ENCODE peak calls at places on chromosomes 16 and 17, in ten cellular contexts. One of them, this sample, is unnamed.
A peak's percentile ranks its signal among the peaks of the same experiment; 100 is the strongest.

GRCh38 chr17:28902819-28903545 is at the start of gene DHRS13:
- DNase-seq in tibial nerve: peak; percentile 70
- DNase-seq in breast epithelium: peak; percentile 66
- DNase-seq in suprapubic skin: peak; percentile 90
- DNase-seq in endothelial cell of umbilical vein: peak; percentile 93
- DNase-seq in GM12878: peak; percentile 81
- DNase-seq in Peyer's patch: peak; percentile 96
- DNase-seq in body of pancreas: peak; percentile 93
- DNase-seq in transverse colon: peak; percentile 95
- DNase-seq in stomach: peak; percentile 96
- DNase-seq in this sample: peak; percentile 89

GRCh38 chr16:27974896-27975540 is 88.5 kb downstream of the GSG1L start:
- DNase-seq in tibial nerve: no peak
- DNase-seq in breast epithelium: no peak
- DNase-seq in suprapubic skin: no peak
- DNase-seq in endothelial cell of umbilical vein: no peak
- DNase-seq in GM12878: no peak
- DNase-seq in Peyer's patch: peak; percentile 19
- DNase-seq in body of pancreas: no peak
- DNase-seq in transverse colon: no peak
- DNase-seq in stomach: no peak
- DNase-seq in this sample: no peak

GRCh38 chr16:5907544-5907943 is 809.9 kb upstream of the EEF2KMT start:
- DNase-seq in tibial nerve: no peak
- DNase-seq in breast epithelium: no peak
- DNase-seq in suprapubic skin: no peak
- DNase-seq in endothelial cell of umbilical vein: no peak
- DNase-seq in GM12878: no peak
- DNase-seq in Peyer's patch: no peak
- DNase-seq in body of pancreas: no peak
- DNase-seq in transverse colon: no peak
- DNase-seq in stomach: no peak
- DNase-seq in this sample: no peak

GRCh38 chr17:38533241-38533640 is 72.5 kb downstream of the SRCIN1 start:
- DNase-seq in tibial nerve: no peak
- DNase-seq in breast epithelium: no peak
- DNase-seq in suprapubic skin: no peak
- DNase-seq in endothelial cell of umbilical vein: no peak
- DNase-seq in GM12878: no peak
- DNase-seq in Peyer's patch: no peak
- DNase-seq in body of pancreas: no peak
- DNase-seq in transverse colon: no peak
- DNase-seq in stomach: no peak
- DNase-seq in this sample: no peak

GRCh38 chr16:81526935-81527334 is 82.3 kb downstream of the CMIP start:
- DNase-seq in tibial nerve: no peak
- DNase-seq in breast epithelium: peak; percentile 88
- DNase-seq in suprapubic skin: no peak
- DNase-seq in endothelial cell of umbilical vein: peak; percentile 53
- DNase-seq in GM12878: no peak
- DNase-seq in Peyer's patch: no peak
- DNase-seq in body of pancreas: no peak
- DNase-seq in transverse colon: no peak
- DNase-seq in stomach: no peak
- DNase-seq in this sample: no peak

GRCh38 chr16:4375717-4376116 is 4.1 kb downstream of the VASN start:
- DNase-seq in tibial nerve: no peak
- DNase-seq in breast epithelium: no peak
- DNase-seq in suprapubic skin: no peak
- DNase-seq in endothelial cell of umbilical vein: no peak
- DNase-seq in GM12878: no peak
- DNase-seq in Peyer's patch: no peak
- DNase-seq in body of pancreas: no peak
- DNase-seq in transverse colon: no peak
- DNase-seq in stomach: no peak
- DNase-seq in this sample: peak; percentile 48

GRCh38 chr17:74223901-74224300 is 10.5 kb downstream of the TTYH2 start:
- DNase-seq in tibial nerve: no peak
- DNase-seq in breast epithelium: no peak
- DNase-seq in suprapubic skin: no peak
- DNase-seq in endothelial cell of umbilical vein: no peak
- DNase-seq in GM12878: no peak
- DNase-seq in Peyer's patch: no peak
- DNase-seq in body of pancreas: no peak
- DNase-seq in transverse colon: no peak
- DNase-seq in stomach: no peak
- DNase-seq in this sample: no peak

GRCh38 chr16:13322357-13322756 is 421.0 kb downstream of the SHISA9 start:
- DNase-seq in tibial nerve: no peak
- DNase-seq in breast epithelium: no peak
- DNase-seq in suprapubic skin: no peak
- DNase-seq in endothelial cell of umbilical vein: no peak
- DNase-seq in GM12878: no peak
- DNase-seq in Peyer's patch: no peak
- DNase-seq in body of pancreas: no peak
- DNase-seq in transverse colon: no peak
- DNase-seq in stomach: no peak
- DNase-seq in this sample: no peak

GRCh38 chr17:69609495-69610315 is 195.2 kb downstream of the MAP2K6 start:
- DNase-seq in tibial nerve: no peak
- DNase-seq in breast epithelium: no peak
- DNase-seq in suprapubic skin: no peak
- DNase-seq in endothelial cell of umbilical vein: peak; percentile 69
- DNase-seq in GM12878: no peak
- DNase-seq in Peyer's patch: no peak
- DNase-seq in body of pancreas: no peak
- DNase-seq in transverse colon: no peak
- DNase-seq in stomach: no peak
- DNase-seq in this sample: peak; percentile 34

GRCh38 chr17:77235370-77236080 is 94.8 kb downstream of the SEC14L1 start:
- DNase-seq in tibial nerve: no peak
- DNase-seq in breast epithelium: no peak
- DNase-seq in suprapubic skin: no peak
- DNase-seq in endothelial cell of umbilical vein: peak; percentile 73
- DNase-seq in GM12878: peak; percentile 34
- DNase-seq in Peyer's patch: no peak
- DNase-seq in body of pancreas: no peak
- DNase-seq in transverse colon: no peak
- DNase-seq in stomach: no peak
- DNase-seq in this sample: peak; percentile 77

GRCh38 chr16:46947900-46948547 is 25.4 kb downstream of the DNAJA2 start:
- DNase-seq in tibial nerve: no peak
- DNase-seq in breast epithelium: no peak
- DNase-seq in suprapubic skin: no peak
- DNase-seq in endothelial cell of umbilical vein: peak; percentile 46
- DNase-seq in GM12878: peak; percentile 32
- DNase-seq in Peyer's patch: peak; percentile 38
- DNase-seq in body of pancreas: no peak
- DNase-seq in transverse colon: no peak
- DNase-seq in stomach: peak; percentile 26
- DNase-seq in this sample: peak; percentile 7

GRCh38 chr16:89915303-89916232 is 3.1 kb upstream of the MC1R start:
- DNase-seq in tibial nerve: no peak
- DNase-seq in breast epithelium: no peak
- DNase-seq in suprapubic skin: peak; percentile 62
- DNase-seq in endothelial cell of umbilical vein: no peak
- DNase-seq in GM12878: no peak
- DNase-seq in Peyer's patch: no peak
- DNase-seq in body of pancreas: no peak
- DNase-seq in transverse colon: no peak
- DNase-seq in stomach: no peak
- DNase-seq in this sample: no peak

GRCh38 chr16:407253-407652 is 5.6 kb downstream of the DECR2 start:
- DNase-seq in tibial nerve: no peak
- DNase-seq in breast epithelium: no peak
- DNase-seq in suprapubic skin: no peak
- DNase-seq in endothelial cell of umbilical vein: no peak
- DNase-seq in GM12878: no peak
- DNase-seq in Peyer's patch: no peak
- DNase-seq in body of pancreas: no peak
- DNase-seq in transverse colon: no peak
- DNase-seq in stomach: no peak
- DNase-seq in this sample: no peak

GRCh38 chr17:34763727-34764665 is 184.6 kb downstream of the TMEM132E start:
- DNase-seq in tibial nerve: no peak
- DNase-seq in breast epithelium: no peak
- DNase-seq in suprapubic skin: peak; percentile 28
- DNase-seq in endothelial cell of umbilical vein: no peak
- DNase-seq in GM12878: no peak
- DNase-seq in Peyer's patch: no peak
- DNase-seq in body of pancreas: no peak
- DNase-seq in transverse colon: no peak
- DNase-seq in stomach: no peak
- DNase-seq in this sample: no peak

GRCh38 chr17:19485800-19486340 is 47.8 kb upstream of the SLC47A1 start:
- DNase-seq in tibial nerve: no peak
- DNase-seq in breast epithelium: no peak
- DNase-seq in suprapubic skin: no peak
- DNase-seq in endothelial cell of umbilical vein: no peak
- DNase-seq in GM12878: no peak
- DNase-seq in Peyer's patch: no peak
- DNase-seq in body of pancreas: no peak
- DNase-seq in transverse colon: no peak
- DNase-seq in stomach: no peak
- DNase-seq in this sample: no peak

GRCh38 chr17:28381141-28381825 is 9.8 kb downstream of the SARM1 start:
- DNase-seq in tibial nerve: no peak
- DNase-seq in breast epithelium: no peak
- DNase-seq in suprapubic skin: peak; percentile 52
- DNase-seq in endothelial cell of umbilical vein: peak; percentile 36
- DNase-seq in GM12878: no peak
- DNase-seq in Peyer's patch: peak; percentile 57
- DNase-seq in body of pancreas: no peak
- DNase-seq in transverse colon: peak; percentile 47
- DNase-seq in stomach: peak; percentile 44
- DNase-seq in this sample: peak; percentile 48

GRCh38 chr17:2624292-2624731 is 30.9 kb downstream of the PAFAH1B1 start:
- DNase-seq in tibial nerve: no peak
- DNase-seq in breast epithelium: no peak
- DNase-seq in suprapubic skin: no peak
- DNase-seq in endothelial cell of umbilical vein: no peak
- DNase-seq in GM12878: peak; percentile 21
- DNase-seq in Peyer's patch: no peak
- DNase-seq in body of pancreas: no peak
- DNase-seq in transverse colon: no peak
- DNase-seq in stomach: no peak
- DNase-seq in this sample: no peak
- H3K9me3 ChIP-seq in tibial nerve: no peaks in the 10 kb centered on the region
- H3K9me3 ChIP-seq in breast epithelium: no peaks in the 10 kb centered on the region
- H3K9me3 ChIP-seq in suprapubic skin: no peaks in the 10 kb centered on the region
- H3K9me3 ChIP-seq in endothelial cell of umbilical vein: no peaks in the 10 kb centered on the region
- H3K9me3 ChIP-seq in GM12878: peaks cover 6% of the 10 kb centered on the region
- H3K9me3 ChIP-seq in Peyer's patch: no peaks in the 10 kb centered on the region
- H3K9me3 ChIP-seq in body of pancreas: no peaks in the 10 kb centered on the region
- H3K9me3 ChIP-seq in transverse colon: no peaks in the 10 kb centered on the region
- H3K9me3 ChIP-seq in stomach: no peaks in the 10 kb centered on the region
- H3K9me3 ChIP-seq in this sample: no peaks in the 10 kb centered on the region

DNA sequence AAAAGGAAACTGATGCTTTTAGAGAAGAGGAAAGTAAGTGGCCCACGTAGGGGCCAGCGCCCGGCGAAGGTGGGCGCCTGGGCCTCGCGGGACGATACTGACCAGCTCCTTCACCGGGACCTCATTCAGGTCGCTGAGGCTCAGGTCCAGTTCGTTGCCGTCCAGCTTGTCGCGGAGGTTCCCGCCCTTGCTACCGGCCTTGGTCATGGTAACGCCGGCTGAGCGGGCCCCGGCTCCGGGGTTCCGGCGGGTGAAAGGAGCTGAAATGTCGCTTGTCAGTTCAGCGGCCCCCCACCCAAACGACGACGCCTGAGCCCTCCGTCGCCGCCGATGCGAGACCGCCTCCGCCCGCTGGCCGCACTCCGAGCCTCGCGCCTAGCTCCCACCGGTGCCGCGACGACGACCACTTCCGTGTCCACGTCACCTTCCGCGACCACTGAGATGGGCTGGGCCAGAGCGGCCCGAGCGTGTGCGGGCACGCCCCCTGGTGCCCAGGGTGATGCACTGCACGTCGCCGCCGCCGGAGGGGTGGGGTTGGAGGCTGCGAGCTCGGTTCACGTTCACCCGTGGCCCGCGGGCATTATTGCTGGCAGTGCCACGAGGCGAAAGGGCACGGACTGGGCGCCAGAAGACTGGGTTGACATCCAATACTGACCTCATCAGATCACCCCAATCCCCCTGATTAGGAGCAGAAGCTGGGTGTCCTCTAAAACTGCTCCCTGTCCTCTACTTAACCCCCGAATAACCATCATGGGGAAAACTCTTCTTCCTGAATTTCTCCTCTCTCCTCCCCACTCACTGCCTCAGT is at the start of gene LRRC59:
- DNase-seq in tibial nerve: peak; percentile 72
- DNase-seq in breast epithelium: peak; percentile 78
- DNase-seq in suprapubic skin: peak; percentile 94
- DNase-seq in endothelial cell of umbilical vein: peak; percentile 88
- DNase-seq in GM12878: peak; percentile 55
- DNase-seq in Peyer's patch: peak; percentile 96
- DNase-seq in body of pancreas: peak; percentile 92
- DNase-seq in transverse colon: peak; percentile 94
- DNase-seq in stomach: peak; percentile 92
- DNase-seq in this sample: peak; percentile 85
- TF ChIP-seq POLR2A in tibial nerve: peak; percentile 51
- TF ChIP-seq POLR2A in breast epithelium: peak; percentile 62
- TF ChIP-seq POLR2A in suprapubic skin: peak; percentile 73
- TF ChIP-seq POLR2A in endothelial cell of umbilical vein: peak; percentile 81
- TF ChIP-seq POLR2A in GM12878: peak; percentile 100
- TF ChIP-seq POLR2A in Peyer's patch: peak; percentile 78
- TF ChIP-seq POLR2A in body of pancreas: peak; percentile 91
- TF ChIP-seq POLR2A in transverse colon: peak; percentile 84
- TF ChIP-seq POLR2A in stomach: no peak
- TF ChIP-seq POLR2A in this sample: peak; percentile 72

DNA sequence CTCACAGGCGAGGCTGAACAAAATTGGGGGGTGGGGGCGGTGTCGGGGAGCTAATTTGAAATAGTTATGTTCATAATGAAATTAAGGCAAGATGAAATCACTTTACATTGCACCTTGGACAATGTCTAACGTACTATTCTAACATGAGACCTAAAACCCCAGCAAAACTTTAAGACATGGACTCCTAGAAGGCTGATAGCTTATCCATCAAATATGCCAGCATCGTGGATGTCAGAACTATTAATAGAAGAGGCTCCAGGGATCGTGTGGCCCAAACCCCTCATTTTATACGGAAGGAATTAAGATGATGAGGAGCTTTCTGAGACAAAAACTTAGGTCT is 279.6 kb downstream of the SOX9 start:
- DNase-seq in tibial nerve: no peak
- DNase-seq in breast epithelium: no peak
- DNase-seq in suprapubic skin: no peak
- DNase-seq in endothelial cell of umbilical vein: no peak
- DNase-seq in GM12878: no peak
- DNase-seq in Peyer's patch: no peak
- DNase-seq in body of pancreas: no peak
- DNase-seq in transverse colon: no peak
- DNase-seq in stomach: no peak
- DNase-seq in this sample: no peak
- H3K9me3 ChIP-seq in tibial nerve: no peaks in the 10 kb centered on the region
- H3K9me3 ChIP-seq in breast epithelium: no peaks in the 10 kb centered on the region
- H3K9me3 ChIP-seq in suprapubic skin: no peaks in the 10 kb centered on the region
- H3K9me3 ChIP-seq in endothelial cell of umbilical vein: no peaks in the 10 kb centered on the region
- H3K9me3 ChIP-seq in GM12878: no peaks in the 10 kb centered on the region
- H3K9me3 ChIP-seq in Peyer's patch: no peaks in the 10 kb centered on the region
- H3K9me3 ChIP-seq in body of pancreas: no peaks in the 10 kb centered on the region
- H3K9me3 ChIP-seq in transverse colon: no peaks in the 10 kb centered on the region
- H3K9me3 ChIP-seq in stomach: no peaks in the 10 kb centered on the region
- H3K9me3 ChIP-seq in this sample: no peaks in the 10 kb centered on the region

GRCh38 chr17:48025040-48025903 is 12.3 kb downstream of the COPZ2 start:
- DNase-seq in tibial nerve: peak; percentile 97
- DNase-seq in breast epithelium: peak; percentile 97
- DNase-seq in suprapubic skin: peak; percentile 99
- DNase-seq in endothelial cell of umbilical vein: peak; percentile 97
- DNase-seq in GM12878: peak; percentile 70
- DNase-seq in Peyer's patch: peak; percentile 99
- DNase-seq in body of pancreas: peak; percentile 98
- DNase-seq in transverse colon: peak; percentile 98
- DNase-seq in stomach: peak; percentile 98
- DNase-seq in this sample: peak; percentile 100
- TF ChIP-seq POLR2A in tibial nerve: peak; percentile 55
- TF ChIP-seq POLR2A in breast epithelium: no peak
- TF ChIP-seq POLR2A in suprapubic skin: no peak
- TF ChIP-seq POLR2A in endothelial cell of umbilical vein: no peak
- TF ChIP-seq POLR2A in GM12878: peak; percentile 54
- TF ChIP-seq POLR2A in Peyer's patch: no peak
- TF ChIP-seq POLR2A in body of pancreas: no peak
- TF ChIP-seq POLR2A in transverse colon: peak; percentile 27
- TF ChIP-seq POLR2A in stomach: no peak
- TF ChIP-seq POLR2A in this sample: peak; percentile 80